ENCODE peak calls at places on chromosomes 3 and 15, in four cellular contexts. D is astrocyte of the spinal cord, Y is NCI-H1092, X is MCF 10A. F is an unnamed sample.

GRCh38 chr15:66808181-66808824 is 106.3 kb downstream of the SMAD6 start:
- DNase-seq in D (no peak), Y (no peak), X (no peak), F (no peak)

GRCh38 chr3:150177673-150178378 is 207.1 kb upstream of the PFN2 start:
- DNase-seq in D (peak; percentile 74), Y (no peak), X (peak; percentile 26), F (no peak)

GRCh38 chr3:120459196-120459595 is 8.4 kb upstream of the FSTL1 start:
- DNase-seq in D (no peak), Y (no peak), X (no peak), F (no peak)

GRCh38 chr3:13700362-13700761 is 151.4 kb downstream of the FBLN2 start:
- DNase-seq in D (no peak), Y (no peak), X (no peak), F (no peak)

GRCh38 chr15:57605491-57605890 is 13.8 kb downstream of the MYZAP start:
- DNase-seq in D (no peak), Y (no peak), X (no peak), F (no peak)

GRCh38 chr15:70328137-70329115 is 230.7 kb upstream of the TLE3 start:
- DNase-seq in D (peak; percentile 94), Y (no peak), X (no peak), F (peak; percentile 52)

GRCh38 chr3:181609156-181609767 is 102.5 kb upstream of the SOX2 start:
- DNase-seq in D (no peak), Y (no peak), X (no peak), F (no peak)

GRCh38 chr3:111859061-111859973 is at the start of gene PHLDB2:
- DNase-seq in D (peak; percentile 86), Y (peak; percentile 26), X (peak; percentile 98), F (peak; percentile 73)

GRCh38 chr3:121969631-121970030 is 52.4 kb downstream of the ILDR1 start:
- DNase-seq in D (no peak), Y (no peak), X (no peak), F (no peak)

GRCh38 chr3:110856916-110857315 is 214.7 kb upstream of the NECTIN3 start:
- DNase-seq in D (no peak), Y (no peak), X (no peak), F (no peak)

GRCh38 chr3:122623430-122623829 is 46.0 kb downstream of the PARP15 start:
- DNase-seq in D (no peak), Y (no peak), X (no peak), F (no peak)

GRCh38 chr15:66497502-66498455 is at the start of gene SNAPC5:
- DNase-seq in D (peak; percentile 96), Y (peak; percentile 75), X (peak; percentile 95), F (peak; percentile 96)

GRCh38 chr3:165683947-165684346 is 153.3 kb downstream of the BCHE start:
- DNase-seq in D (peak; percentile 1), Y (no peak), X (no peak), F (no peak)

GRCh38 chr15:101127503-101128076 is 124.3 kb downstream of the CHSY1 start:
- DNase-seq in D (peak; percentile 99), Y (peak; percentile 86), X (peak; percentile 86), F (peak; percentile 79)

GRCh38 chr3:36305929-36306520 is 74.3 kb upstream of the STAC start:
- DNase-seq in D (no peak), Y (no peak), X (no peak), F (no peak)

GRCh38 chr15:70275461-70276138 is 177.9 kb upstream of the TLE3 start:
- DNase-seq in D (no peak), Y (no peak), X (no peak), F (no peak)

GRCh38 chr15:77538793-77539487 is 93.8 kb downstream of the LINGO1 start:
- DNase-seq in D (no peak), Y (no peak), X (peak; percentile 22), F (no peak)

GRCh38 chr15:57544840-57545239 is 46.9 kb upstream of the MYZAP start:
- DNase-seq in D (no peak), Y (no peak), X (no peak), F (no peak)

GRCh38 chr3:153137626-153138025 is 24.4 kb upstream of the RAP2B start:
- DNase-seq in D (no peak), Y (no peak), X (no peak), F (no peak)

GRCh38 chr3:23129817-23130216 is 73.3 kb upstream of the UBE2E2 start:
- DNase-seq in D (peak; percentile 9), Y (no peak), X (no peak), F (peak; percentile 49)

GRCh38 chr3:140223631-140224030 is 288.6 kb downstream of the CLSTN2 start:
- DNase-seq in D (peak; percentile 84), Y (no peak), X (peak; percentile 6), F (no peak)

GRCh38 chr3:8729479-8729878 is 4.1 kb upstream of the CAV3 start:
- DNase-seq in D (no peak), Y (no peak), X (no peak), F (no peak)

GRCh38 chr3:128504533-128504915 is 11.5 kb upstream of the GATA2 start:
- DNase-seq in D (no peak), Y (no peak), X (no peak), F (no peak)

GRCh38 chr3:180804871-180805430 is 107.5 kb upstream of the FXR1 start:
- DNase-seq in D (peak; percentile 55), Y (peak; percentile 47), X (peak; percentile 55), F (no peak)

GRCh38 chr15:67915374-67916050 is 75.7 kb upstream of the RNU6-1 start:
- DNase-seq in D (peak; percentile 25), Y (peak; percentile 87), X (no peak), F (peak; percentile 86)

GRCh38 chr3:22245122-22245521 is 494.1 kb upstream of the ZNF385D start:
- DNase-seq in D (peak; percentile 90), Y (no peak), X (peak; percentile 92), F (no peak)

F was measured in ureter.